ENCODE peak calls at places on chromosome 7, in eight cellular contexts. U is cardiac fibroblast; N is AG08396; R is transverse colon; I is heart right ventricle; C is retinal pigment epithelial cell; Z is activated naive CD4-positive, alpha-beta T cell; A is astrocyte of the cerebellum. S is an unnamed sample.

GRCh38 chr7:13834328-13834761 is 155.1 kb downstream of the ETV1 start:
- DNase-seq in U (no peak), N (no peak), R (no peak), I (no peak), C (no peak), Z (no peak), A (no peak), S (no peak)

GRCh38 chr7:77427996-77428603 is 12.0 kb upstream of the GSAP start:
- DNase-seq in U (peak), N (no peak), R (peak), I (no peak), C (no peak), Z (no peak), A (no peak), S (no peak)

GRCh38 chr7:124765401-124766352 is at the start of gene GPR37:
- DNase-seq in U (peak), N (peak), R (peak), I (peak), C (no peak), Z (no peak), A (peak), S (peak)

GRCh38 chr7:158030071-158030470 is 557.6 kb downstream of the PTPRN2 start:
- DNase-seq in U (no peak), N (no peak), R (no peak), I (no peak), C (no peak), Z (no peak), A (no peak), S (no peak)

GRCh38 chr7:29955799-29956476 is 33.7 kb downstream of the SCRN1 start:
- DNase-seq in U (no peak), N (no peak), R (peak), I (no peak), C (no peak), Z (no peak), A (no peak), S (no peak)

GRCh38 chr7:102387064-102387463 is 9.1 kb upstream of the PRKRIP1 start:
- DNase-seq in U (no peak), N (no peak), R (no peak), I (no peak), C (no peak), Z (no peak), A (no peak), S (no peak)

GRCh38 chr7:78074713-78075112 is 276.1 kb downstream of the PHTF2 start:
- DNase-seq in U (no peak), N (no peak), R (no peak), I (no peak), C (no peak), Z (no peak), A (no peak), S (no peak)

GRCh38 chr7:157693071-157693520 is 356.3 kb downstream of the DNAJB6 start:
- DNase-seq in U (no peak), N (no peak), R (no peak), I (no peak), C (no peak), Z (no peak), A (no peak), S (no peak)

GRCh38 chr7:28405662-28406061 is 6.7 kb upstream of the CREB5 start:
- DNase-seq in U (peak), N (no peak), R (peak), I (no peak), C (peak), Z (no peak), A (peak), S (no peak)

GRCh38 chr7:87416682-87417587 is 58.5 kb downstream of the ABCB4 start:
- DNase-seq in U (peak), N (peak), R (peak), I (no peak), C (no peak), Z (no peak), A (peak), S (peak)

GRCh38 chr7:68399991-68400590 is 1198.2 kb upstream of the AUTS2 start:
- DNase-seq in U (no peak), N (no peak), R (no peak), I (no peak), C (no peak), Z (no peak), A (no peak), S (no peak)

GRCh38 chr7:35253182-35253679 is 669 bp downstream of the TBX20 start:
- DNase-seq in U (no peak), N (no peak), R (no peak), I (no peak), C (no peak), Z (no peak), A (no peak), S (no peak)

GRCh38 chr7:56083150-56083785 is 9.5 kb downstream of the PHKG1 start:
- DNase-seq in U (no peak), N (no peak), R (no peak), I (peak), C (no peak), Z (no peak), A (no peak), S (no peak)

GRCh38 chr7:106102387-106102966 is 9.6 kb downstream of the SYPL1 start:
- DNase-seq in U (peak), N (no peak), R (no peak), I (no peak), C (no peak), Z (no peak), A (no peak), S (no peak)

GRCh38 chr7:114502454-114503254 is 88.0 kb downstream of the FOXP2 start:
- DNase-seq in U (peak), N (no peak), R (no peak), I (no peak), C (peak), Z (no peak), A (no peak), S (no peak)

GRCh38 chr7:136139392-136139791 is 162.2 kb upstream of the MTPN start:
- DNase-seq in U (no peak), N (no peak), R (no peak), I (no peak), C (no peak), Z (no peak), A (no peak), S (no peak)

GRCh38 chr7:151078233-151079040 is 2.2 kb downstream of the FASTK start:
- DNase-seq in U (peak), N (no peak), R (no peak), I (no peak), C (no peak), Z (no peak), A (no peak), S (no peak)

GRCh38 chr7:1853619-1854520 is 183.8 kb downstream of the ELFN1 start:
- DNase-seq in U (no peak), N (no peak), R (peak), I (peak), C (no peak), Z (no peak), A (no peak), S (no peak)

GRCh38 chr7:150954201-150954985 is 23.7 kb downstream of the KCNH2 start:
- DNase-seq in U (no peak), N (no peak), R (no peak), I (peak), C (no peak), Z (no peak), A (no peak), S (no peak)

GRCh38 chr7:138843632-138844580 is 45.9 kb upstream of the ATP6V0A4 start:
- DNase-seq in U (no peak), N (no peak), R (no peak), I (no peak), C (no peak), Z (no peak), A (no peak), S (no peak)

GRCh38 chr7:70104243-70104642 is 506.0 kb downstream of the AUTS2 start:
- DNase-seq in U (no peak), N (no peak), R (no peak), I (no peak), C (no peak), Z (no peak), A (no peak), S (no peak)

GRCh38 chr7:45103958-45104843 is 7.3 kb downstream of the TBRG4 start:
- DNase-seq in U (no peak), N (no peak), R (no peak), I (no peak), C (no peak), Z (no peak), A (no peak), S (no peak)

GRCh38 chr7:47724335-47724982 is 142.5 kb upstream of the TNS3 start:
- DNase-seq in U (peak), N (peak), R (no peak), I (no peak), C (peak), Z (no peak), A (peak), S (peak)

GRCh38 chr7:153193144-153193595 is 433.6 kb downstream of the ACTR3B start:
- DNase-seq in U (no peak), N (no peak), R (peak), I (peak), C (no peak), Z (no peak), A (no peak), S (no peak)

GRCh38 chr7:1112625-1113547 is 25.0 kb downstream of the GPER1 start:
- DNase-seq in U (no peak), N (no peak), R (no peak), I (no peak), C (no peak), Z (no peak), A (no peak), S (no peak)

GRCh38 chr7:147014596-147014995 is 898.0 kb downstream of the CNTNAP2 start:
- DNase-seq in U (peak), N (no peak), R (no peak), I (no peak), C (peak), Z (no peak), A (no peak), S (no peak)

GRCh38 chr7:76300210-76300731 is 2.2 kb upstream of the HSPB1 start:
- DNase-seq in U (peak), N (no peak), R (peak), I (no peak), C (peak), Z (no peak), A (no peak), S (no peak)

GRCh38 chr7:92875719-92876118 is 39.3 kb upstream of the CDK6 start:
- DNase-seq in U (no peak), N (no peak), R (no peak), I (no peak), C (no peak), Z (no peak), A (no peak), S (no peak)

GRCh38 chr7:92614586-92615237 is 24.5 kb upstream of the FAM133B start:
- DNase-seq in U (peak), N (no peak), R (no peak), I (no peak), C (no peak), Z (no peak), A (no peak), S (no peak)

GRCh38 chr7:111892568-111892967 is 313.6 kb downstream of the DOCK4 start:
- DNase-seq in U (no peak), N (no peak), R (no peak), I (no peak), C (no peak), Z (no peak), A (no peak), S (no peak)

S was measured in brain pericyte.